ENCODE peak calls at places on chromosomes 2 and 18, in eight cellular contexts. S, F, N, X, Y, G, U and W are unnamed samples.

GRCh38 chr2:220660277-220661155 is 911.6 kb downstream of the EPHA4 start:
- DNase-seq in S (no peak), F (no peak), N (no peak), X (peak; percentile 12), Y (no peak), G (no peak), U (no peak), W (no peak)

GRCh38 chr2:157264099-157264498 is 6.6 kb downstream of the GALNT5 start:
- DNase-seq in S (no peak), F (no peak), N (peak; percentile 27), X (no peak), Y (no peak), G (no peak), U (no peak), W (no peak)

GRCh38 chr2:2788076-2788475 is 457.0 kb upstream of the MYT1L start:
- DNase-seq in S (peak; percentile 93), F (no peak), N (no peak), X (no peak), Y (no peak), G (peak; percentile 62), U (no peak), W (no peak)

GRCh38 chr2:29262681-29263260 is 147.6 kb downstream of the CLIP4 start:
- DNase-seq in S (no peak), F (no peak), N (no peak), X (peak; percentile 64), Y (no peak), G (no peak), U (no peak), W (no peak)

GRCh38 chr2:20620271-20620681 is 30.6 kb downstream of the HS1BP3 start:
- DNase-seq in S (peak; percentile 26), F (no peak), N (no peak), X (no peak), Y (no peak), G (no peak), U (no peak), W (no peak)

GRCh38 chr2:134127496-134127895 is 126.4 kb upstream of the MGAT5 start:
- DNase-seq in S (no peak), F (peak; percentile 22), N (no peak), X (no peak), Y (no peak), G (no peak), U (no peak), W (no peak)

GRCh38 chr2:96700086-96700485 is 39.8 kb downstream of the LMAN2L start:
- DNase-seq in S (no peak), F (no peak), N (no peak), X (no peak), Y (no peak), G (no peak), U (no peak), W (no peak)

GRCh38 chr2:148554459-148555247 is 89.9 kb upstream of the EPC2 start:
- DNase-seq in S (peak; percentile 84), F (no peak), N (no peak), X (peak; percentile 6), Y (no peak), G (no peak), U (no peak), W (no peak)

GRCh38 chr2:12787891-12788783 is 71.4 kb downstream of the TRIB2 start:
- DNase-seq in S (no peak), F (no peak), N (peak; percentile 90), X (no peak), Y (peak; percentile 43), G (no peak), U (no peak), W (peak; percentile 25)

GRCh38 chr18:3447035-3447894 is 2.7 kb upstream of the TGIF1 start:
- DNase-seq in S (no peak), F (no peak), N (peak; percentile 88), X (peak; percentile 73), Y (peak; percentile 44), G (peak; percentile 75), U (peak; percentile 26), W (peak; percentile 42)

GRCh38 chr2:52658598-52658997 is 1109.0 kb upstream of the CHAC2 start:
- DNase-seq in S (no peak), F (no peak), N (peak; percentile 82), X (no peak), Y (no peak), G (no peak), U (no peak), W (no peak)

GRCh38 chr2:28895189-28895893 is 874 bp downstream of the WDR43 start:
- DNase-seq in S (peak; percentile 69), F (no peak), N (peak; percentile 33), X (peak; percentile 84), Y (peak; percentile 11), G (peak; percentile 17), U (no peak), W (peak; percentile 58)

GRCh38 chr2:116645155-116645554 is 1169.3 kb upstream of the DDX18 start:
- DNase-seq in S (no peak), F (no peak), N (no peak), X (no peak), Y (no peak), G (no peak), U (no peak), W (no peak)

GRCh38 chr18:45106331-45106774 is 425.7 kb downstream of the SETBP1 start:
- DNase-seq in S (no peak), F (no peak), N (peak; percentile 53), X (no peak), Y (no peak), G (no peak), U (no peak), W (no peak)

GRCh38 chr18:76446321-76446720 is 48.7 kb downstream of the ZNF516 start:
- DNase-seq in S (no peak), F (no peak), N (no peak), X (no peak), Y (no peak), G (no peak), U (no peak), W (no peak)

GRCh38 chr2:100610381-100610831 is 47.6 kb downstream of the PDCL3 start:
- DNase-seq in S (peak; percentile 90), F (peak; percentile 75), N (peak; percentile 70), X (peak; percentile 37), Y (peak; percentile 59), G (peak; percentile 80), U (peak; percentile 49), W (peak; percentile 78)

GRCh38 chr2:27717070-27717453 is 53.4 kb downstream of the SLC4A1AP start:
- DNase-seq in S (no peak), F (no peak), N (peak; percentile 54), X (peak; percentile 95), Y (peak; percentile 56), G (no peak), U (no peak), W (peak; percentile 71)

GRCh38 chr2:84702941-84703340 is 177.9 kb downstream of the TRABD2A start:
- DNase-seq in S (no peak), F (no peak), N (no peak), X (no peak), Y (no peak), G (no peak), U (no peak), W (no peak)
- H3K27ac ChIP-seq in S (no peak overlapping the region), F (no peak overlapping the region), N (no peak overlapping the region), X (no peak overlapping the region), Y (no peak overlapping the region), G (no peak overlapping the region), U (no peak overlapping the region), W (no peak overlapping the region)

GRCh38 chr2:233411162-233411561 is 56.9 kb downstream of the DGKD start:
- DNase-seq in S (no peak), F (no peak), N (no peak), X (no peak), Y (no peak), G (no peak), U (no peak), W (no peak)

GRCh38 chr2:233406865-233407264 is 52.6 kb downstream of the DGKD start:
- DNase-seq in S (no peak), F (no peak), N (no peak), X (no peak), Y (no peak), G (no peak), U (no peak), W (no peak)

GRCh38 chr2:233410191-233410760 is 56.0 kb downstream of the DGKD start:
- DNase-seq in S (no peak), F (no peak), N (no peak), X (no peak), Y (no peak), G (no peak), U (no peak), W (no peak)

GRCh38 chr2:233408366-233409285 is 54.3 kb downstream of the DGKD start:
- DNase-seq in S (peak; percentile 72), F (no peak), N (no peak), X (no peak), Y (no peak), G (no peak), U (no peak), W (no peak)

DNA sequence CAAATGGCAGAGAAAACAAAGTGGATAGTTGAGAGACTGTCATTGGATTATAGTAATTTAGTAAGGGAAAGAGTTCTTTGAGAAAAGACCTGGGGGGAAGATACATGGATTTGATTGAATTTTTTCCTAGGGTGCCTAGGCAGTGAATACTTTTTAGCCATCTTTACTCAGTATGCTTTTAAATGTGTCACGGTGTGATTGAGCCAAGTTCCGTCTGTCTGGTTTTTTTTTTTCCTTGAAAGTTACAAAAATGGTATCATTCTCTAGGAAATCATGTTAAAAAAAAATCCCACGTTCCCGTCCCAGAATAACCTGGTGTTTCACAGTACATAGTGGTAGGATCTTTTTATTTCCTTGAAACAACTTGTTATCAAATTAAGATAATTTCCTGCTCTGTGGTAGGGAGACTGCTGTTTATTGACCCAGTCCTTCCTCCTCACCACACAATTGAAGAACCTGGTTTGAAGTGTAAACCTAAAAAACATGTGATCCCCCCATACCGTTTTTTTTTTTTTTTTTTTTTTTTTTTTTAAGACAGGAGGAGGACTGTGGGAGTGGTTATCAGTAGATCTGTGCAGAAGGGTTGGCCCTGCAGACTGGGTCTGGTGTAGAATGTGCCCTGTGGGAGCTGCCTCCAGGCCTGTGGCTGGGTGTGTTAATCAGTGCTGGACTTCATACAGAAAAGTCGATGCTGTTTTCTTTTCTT is 55.1 kb downstream of the DGKD start:
- DNase-seq in S (no peak), F (peak; percentile 75), N (peak; percentile 58), X (no peak), Y (no peak), G (no peak), U (no peak), W (no peak)
- H3K27ac ChIP-seq in S (no peak overlapping the region), F (no peak overlapping the region), N (no peak overlapping the region), X (no peak overlapping the region), Y (peak overlapping the region; percentile 36), G (no peak overlapping the region), U (no peak overlapping the region), W (no peak overlapping the region)

GRCh38 chr2:130967020-130967495 is 126.2 kb downstream of the FAM168B start:
- DNase-seq in S (no peak), F (no peak), N (no peak), X (no peak), Y (no peak), G (no peak), U (no peak), W (no peak)
- H3K27ac ChIP-seq in S (peak overlapping the region; percentile 52), F (no peak overlapping the region), N (no peak overlapping the region), X (no peak overlapping the region), Y (no peak overlapping the region), G (peak overlapping the region; percentile 92), U (no peak overlapping the region), W (no peak overlapping the region)

DNA sequence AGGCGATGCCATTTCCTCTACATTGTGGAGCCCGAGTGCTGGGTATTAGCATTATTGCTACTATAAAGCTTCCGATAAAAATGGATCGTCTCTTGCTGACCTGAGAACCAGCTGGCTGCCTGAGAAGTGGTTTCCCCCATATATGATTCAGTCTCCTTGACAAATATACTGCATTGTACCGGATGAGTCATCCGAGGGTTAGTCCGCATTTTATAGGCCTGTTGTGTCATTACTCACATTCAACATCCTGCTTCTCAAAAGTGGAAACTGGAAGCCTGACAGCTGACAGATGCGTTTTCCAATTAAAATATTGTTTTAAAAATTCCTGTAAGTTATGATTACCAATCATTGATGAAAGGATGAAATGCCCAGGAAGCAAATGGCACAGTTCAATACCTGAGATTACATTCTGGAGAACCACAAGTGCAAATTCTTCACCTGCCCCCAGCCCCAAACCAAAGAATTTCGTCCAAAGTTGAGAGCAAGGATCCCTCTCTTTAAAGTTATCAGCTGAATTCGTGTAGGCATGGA is 65.7 kb downstream of the SPRED2 start:
- DNase-seq in S (no peak), F (no peak), N (peak; percentile 92), X (peak; percentile 98), Y (peak; percentile 48), G (no peak), U (no peak), W (peak; percentile 94)
- H3K27ac ChIP-seq in S (no peak overlapping the region), F (no peak overlapping the region), N (no peak overlapping the region), X (peak overlapping the region; percentile 92), Y (peak overlapping the region; percentile 43), G (no peak overlapping the region), U (peak overlapping the region; percentile 73), W (no peak overlapping the region)